ENCODE peak calls at places on chromosomes 7 and 10, in five cellular contexts. M is activated CD4-positive, CD25-positive, alpha-beta regulatory T cell treated with anti-CD3 and anti-CD28 coated beads, Interleukin-2, amount 50 U/mL, for 72 hours; E is GM04503; Y is Ammon's horn; O is HepG2. B is an unnamed sample.

GRCh38 chr7:75971961-75972763 is 22.2 kb downstream of the TMEM120A start:
- DNase-seq in M (no peak), E (no peak), Y (no peak), O (no peak), B (no peak)

GRCh38 chr7:11835260-11835659 is 3.3 kb upstream of the THSD7A start:
- DNase-seq in M (no peak), E (no peak), Y (no peak), O (no peak), B (no peak)

GRCh38 chr7:155585956-155586355 is 39.6 kb upstream of the CNPY1 start:
- DNase-seq in M (no peak), E (no peak), Y (no peak), O (no peak), B (no peak)

GRCh38 chr10:5958077-5958476 is 19.3 kb downstream of the IL15RA start:
- DNase-seq in M (no peak), E (no peak), Y (no peak), O (no peak), B (no peak)

GRCh38 chr7:149489391-149490024 is 8.1 kb downstream of the ZNF746 start:
- DNase-seq in M (no peak), E (no peak), Y (no peak), O (peak; percentile 12), B (no peak)

GRCh38 chr7:148398844-148399365 is 191.7 kb upstream of the C7orf33 start:
- DNase-seq in M (no peak), E (no peak), Y (no peak), O (no peak), B (no peak)

GRCh38 chr7:107622429-107622828 is 38.2 kb upstream of the SLC26A4 start:
- DNase-seq in M (no peak), E (peak; percentile 90), Y (no peak), O (no peak), B (no peak)

GRCh38 chr10:123559066-123559822 is 106.9 kb upstream of the GPR26 start:
- DNase-seq in M (peak; percentile 64), E (no peak), Y (peak; percentile 95), O (peak; percentile 36), B (peak; percentile 51)

GRCh38 chr10:35214607-35215020 is 88.0 kb downstream of the CREM start:
- DNase-seq in M (no peak), E (no peak), Y (peak; percentile 64), O (no peak), B (no peak)

GRCh38 chr10:49605177-49605938 is 4.8 kb upstream of the SLC18A3 start:
- DNase-seq in M (peak; percentile 13), E (no peak), Y (no peak), O (no peak), B (no peak)

GRCh38 chr10:44293842-44294241 is 91.1 kb downstream of the CXCL12 start:
- DNase-seq in M (no peak), E (no peak), Y (no peak), O (peak; percentile 9), B (no peak)

GRCh38 chr7:107742678-107743566 is 1.0 kb upstream of the CBLL1 start:
- DNase-seq in M (peak; percentile 67), E (no peak), Y (peak; percentile 75), O (no peak), B (no peak)

GRCh38 chr7:45881759-45882464 is 6.4 kb upstream of the IGFBP1 start:
- DNase-seq in M (no peak), E (peak; percentile 66), Y (no peak), O (peak; percentile 98), B (no peak)

GRCh38 chr10:69816963-69817605 is 15.4 kb downstream of the COL13A1 start:
- DNase-seq in M (no peak), E (no peak), Y (no peak), O (no peak), B (no peak)

B was measured in effector memory CD8-positive, alpha-beta T cell.